ENCODE peak calls at places on chromosomes 12 and 14, in six cellular contexts. One of them, this sample, is unnamed.

GRCh38 chr14:34199585-34199984 is 248.7 kb upstream of the EGLN3 start:
- DNase-seq in NCI-H1105: no peak
- DNase-seq in SK-N-SH: no peak
- DNase-seq in SJSA1: peak
- DNase-seq in COR-L47: no peak
- DNase-seq in iris pigment epithelial cell: peak
- DNase-seq in this sample: peak

GRCh38 chr14:52835122-52835903 is 43.9 kb upstream of the GNPNAT1 start:
- DNase-seq in NCI-H1105: peak
- DNase-seq in SK-N-SH: peak
- DNase-seq in SJSA1: peak
- DNase-seq in COR-L47: peak
- DNase-seq in iris pigment epithelial cell: peak
- DNase-seq in this sample: peak

GRCh38 chr12:82857276-82857675 is 170.6 kb downstream of the TMTC2 start:
- DNase-seq in NCI-H1105: no peak
- DNase-seq in SK-N-SH: no peak
- DNase-seq in SJSA1: no peak
- DNase-seq in COR-L47: no peak
- DNase-seq in iris pigment epithelial cell: no peak
- DNase-seq in this sample: no peak

GRCh38 chr12:65656904-65657351 is 167.4 kb upstream of the HMGA2 start:
- DNase-seq in NCI-H1105: no peak
- DNase-seq in SK-N-SH: no peak
- DNase-seq in SJSA1: peak
- DNase-seq in COR-L47: no peak
- DNase-seq in iris pigment epithelial cell: peak
- DNase-seq in this sample: peak

GRCh38 chr14:22397338-22397737 is 191.7 kb downstream of the DAD1 start:
- DNase-seq in NCI-H1105: no peak
- DNase-seq in SK-N-SH: peak
- DNase-seq in SJSA1: no peak
- DNase-seq in COR-L47: no peak
- DNase-seq in iris pigment epithelial cell: no peak
- DNase-seq in this sample: no peak

GRCh38 chr14:64737391-64738305 is 33.4 kb downstream of the PLEKHG3 start:
- DNase-seq in NCI-H1105: no peak
- DNase-seq in SK-N-SH: no peak
- DNase-seq in SJSA1: no peak
- DNase-seq in COR-L47: no peak
- DNase-seq in iris pigment epithelial cell: no peak
- DNase-seq in this sample: no peak

GRCh38 chr14:95361373-95362179 is 41.9 kb upstream of the CLMN start:
- DNase-seq in NCI-H1105: no peak
- DNase-seq in SK-N-SH: peak
- DNase-seq in SJSA1: no peak
- DNase-seq in COR-L47: peak
- DNase-seq in iris pigment epithelial cell: peak
- DNase-seq in this sample: peak

GRCh38 chr12:24534632-24535031 is 414.3 kb downstream of the BCAT1 start:
- DNase-seq in NCI-H1105: no peak
- DNase-seq in SK-N-SH: no peak
- DNase-seq in SJSA1: no peak
- DNase-seq in COR-L47: no peak
- DNase-seq in iris pigment epithelial cell: no peak
- DNase-seq in this sample: no peak

GRCh38 chr14:85438613-85439012 is 91.3 kb upstream of the FLRT2 start:
- DNase-seq in NCI-H1105: no peak
- DNase-seq in SK-N-SH: no peak
- DNase-seq in SJSA1: no peak
- DNase-seq in COR-L47: no peak
- DNase-seq in iris pigment epithelial cell: no peak
- DNase-seq in this sample: no peak

GRCh38 chr12:94172031-94172430 is 23.7 kb downstream of the PLXNC1 start:
- DNase-seq in NCI-H1105: no peak
- DNase-seq in SK-N-SH: no peak
- DNase-seq in SJSA1: no peak
- DNase-seq in COR-L47: no peak
- DNase-seq in iris pigment epithelial cell: peak
- DNase-seq in this sample: peak

GRCh38 chr12:124852329-124852831 is 11.3 kb downstream of the SCARB1 start:
- DNase-seq in NCI-H1105: no peak
- DNase-seq in SK-N-SH: no peak
- DNase-seq in SJSA1: no peak
- DNase-seq in COR-L47: no peak
- DNase-seq in iris pigment epithelial cell: peak
- DNase-seq in this sample: no peak

GRCh38 chr12:98741615-98742265 is 96.7 kb downstream of the APAF1 start:
- DNase-seq in NCI-H1105: peak
- DNase-seq in SK-N-SH: no peak
- DNase-seq in SJSA1: no peak
- DNase-seq in COR-L47: no peak
- DNase-seq in iris pigment epithelial cell: peak
- DNase-seq in this sample: no peak

GRCh38 chr12:82730832-82731497 is 44.3 kb downstream of the TMTC2 start:
- DNase-seq in NCI-H1105: no peak
- DNase-seq in SK-N-SH: peak
- DNase-seq in SJSA1: no peak
- DNase-seq in COR-L47: no peak
- DNase-seq in iris pigment epithelial cell: peak
- DNase-seq in this sample: peak

GRCh38 chr14:72999316-72999715 is 27.6 kb downstream of the ZFYVE1 start:
- DNase-seq in NCI-H1105: no peak
- DNase-seq in SK-N-SH: no peak
- DNase-seq in SJSA1: no peak
- DNase-seq in COR-L47: no peak
- DNase-seq in iris pigment epithelial cell: no peak
- DNase-seq in this sample: no peak

GRCh38 chr12:4943067-4943937 is 33.6 kb downstream of the KCNA1 start:
- DNase-seq in NCI-H1105: no peak
- DNase-seq in SK-N-SH: no peak
- DNase-seq in SJSA1: no peak
- DNase-seq in COR-L47: no peak
- DNase-seq in iris pigment epithelial cell: no peak
- DNase-seq in this sample: no peak

GRCh38 chr12:132886529-132887477 is 602 bp downstream of the CHFR start:
- DNase-seq in NCI-H1105: no peak
- DNase-seq in SK-N-SH: no peak
- DNase-seq in SJSA1: peak
- DNase-seq in COR-L47: no peak
- DNase-seq in iris pigment epithelial cell: peak
- DNase-seq in this sample: no peak

GRCh38 chr14:26554069-26554772 is 43.6 kb downstream of the NOVA1 start:
- DNase-seq in NCI-H1105: no peak
- DNase-seq in SK-N-SH: no peak
- DNase-seq in SJSA1: no peak
- DNase-seq in COR-L47: no peak
- DNase-seq in iris pigment epithelial cell: no peak
- DNase-seq in this sample: no peak

GRCh38 chr14:101194356-101195308 is 291.1 kb upstream of the RTL1 start:
- DNase-seq in NCI-H1105: peak
- DNase-seq in SK-N-SH: no peak
- DNase-seq in SJSA1: no peak
- DNase-seq in COR-L47: peak
- DNase-seq in iris pigment epithelial cell: no peak
- DNase-seq in this sample: no peak

GRCh38 chr12:53051058-53051880 is 1.4 kb downstream of the TNS2 start:
- DNase-seq in NCI-H1105: no peak
- DNase-seq in SK-N-SH: no peak
- DNase-seq in SJSA1: peak
- DNase-seq in COR-L47: peak
- DNase-seq in iris pigment epithelial cell: peak
- DNase-seq in this sample: peak

GRCh38 chr12:68259318-68259940 is 6.0 kb upstream of the IL22 start:
- DNase-seq in NCI-H1105: no peak
- DNase-seq in SK-N-SH: no peak
- DNase-seq in SJSA1: no peak
- DNase-seq in COR-L47: no peak
- DNase-seq in iris pigment epithelial cell: peak
- DNase-seq in this sample: peak

This sample was measured in fibroblast of lung.